ENCODE peak calls at places on chromosomes 3 and 15, in five cellular contexts. L is HEK293T; M is PC-9; V is EH; G is activated CD8-positive, alpha-beta memory T cell treated with anti-CD3 and anti-CD28 coated beads, Interleukin-2, amount 50 U/mL, for 48 hours. O is an unnamed sample.

GRCh38 chr3:15318661-15319060 is 13.7 kb downstream of the SH3BP5 start:
- DNase-seq in M (no peak), V (no peak), G (no peak), L (no peak), O (no peak)

GRCh38 chr3:100108464-100109079 is 5.7 kb downstream of the FILIP1L start:
- DNase-seq in G (no peak), L (no peak), M (no peak), V (no peak), O (no peak)

GRCh38 chr3:187490366-187490765 is 122.2 kb downstream of the RTP4 start:
- DNase-seq in L (no peak), V (peak; percentile 27), G (no peak), M (no peak), O (no peak)

GRCh38 chr15:90706394-90707327 is 10.5 kb upstream of the BLM start:
- DNase-seq in V (peak; percentile 25), G (no peak), L (no peak), M (peak; percentile 42), O (no peak)

GRCh38 chr3:183386651-183387050 is 41.8 kb downstream of the MCF2L2 start:
- DNase-seq in V (no peak), L (no peak), G (no peak), M (no peak), O (no peak)

GRCh38 chr3:126022741-126023359 is 53.9 kb downstream of the ROPN1B start:
- DNase-seq in G (no peak), M (no peak), V (no peak), L (no peak), O (no peak)

GRCh38 chr15:42788725-42789124 is 51.8 kb upstream of the CDAN1 start:
- DNase-seq in L (no peak), G (no peak), M (no peak), V (no peak), O (no peak)

GRCh38 chr3:25150199-25150598 is 277.9 kb upstream of the RARB start:
- DNase-seq in V (no peak), G (no peak), M (no peak), L (no peak), O (no peak)

GRCh38 chr3:137761099-137761562 is 3.0 kb upstream of the SOX14 start:
- DNase-seq in V (no peak), L (no peak), M (no peak), G (no peak), O (no peak)

GRCh38 chr3:194269610-194270145 is 81.5 kb downstream of the CPN2 start:
- DNase-seq in G (peak; percentile 49), L (no peak), V (peak; percentile 30), M (peak; percentile 88), O (peak; percentile 15)

GRCh38 chr3:169028716-169029115 is 634.8 kb downstream of the MECOM start:
- DNase-seq in V (no peak), L (no peak), M (no peak), G (no peak), O (peak; percentile 29)

O was measured in ELR.